ENCODE peak calls at places on chromosomes 5 and 9, in eight cellular contexts. One of them, this sample, is unnamed.

GRCh38 chr5:135505973-135506372 is 29.8 kb downstream of the NEUROG1 start:
- DNase-seq in Calu3: no peak
- DNase-seq in SW 1271: no peak
- DNase-seq in A549: no peak
- DNase-seq in uterus: no peak
- DNase-seq in T1000: no peak
- DNase-seq in EL: no peak
- DNase-seq in glutamatergic neuron: no peak
- DNase-seq in this sample: no peak

GRCh38 chr5:174355208-174355612 is 309.7 kb downstream of the NSG2 start:
- DNase-seq in A549: no peak
- DNase-seq in Calu3: no peak
- DNase-seq in EL: peak; percentile 90
- DNase-seq in SW 1271: no peak
- DNase-seq in glutamatergic neuron: no peak
- DNase-seq in uterus: no peak
- DNase-seq in T1000: peak; percentile 46
- DNase-seq in this sample: no peak

GRCh38 chr9:75810063-75810462 is 80.4 kb upstream of the PCSK5 start:
- DNase-seq in uterus: no peak
- DNase-seq in A549: no peak
- DNase-seq in glutamatergic neuron: no peak
- DNase-seq in T1000: no peak
- DNase-seq in Calu3: no peak
- DNase-seq in SW 1271: no peak
- DNase-seq in EL: no peak
- DNase-seq in this sample: no peak

GRCh38 chr5:96080557-96080956 is 118.9 kb upstream of the ELL2 start:
- DNase-seq in Calu3: no peak
- DNase-seq in glutamatergic neuron: no peak
- DNase-seq in T1000: no peak
- DNase-seq in EL: peak; percentile 71
- DNase-seq in uterus: no peak
- DNase-seq in SW 1271: no peak
- DNase-seq in A549: no peak
- DNase-seq in this sample: no peak

GRCh38 chr9:135418161-135418560 is 61.4 kb upstream of the PPP1R26 start:
- DNase-seq in A549: no peak
- DNase-seq in Calu3: no peak
- DNase-seq in SW 1271: no peak
- DNase-seq in glutamatergic neuron: no peak
- DNase-seq in T1000: no peak
- DNase-seq in EL: no peak
- DNase-seq in uterus: no peak
- DNase-seq in this sample: peak; percentile 4

GRCh38 chr5:158471179-158471924 is 612.4 kb upstream of the CLINT1 start:
- DNase-seq in SW 1271: no peak
- DNase-seq in EL: no peak
- DNase-seq in Calu3: no peak
- DNase-seq in A549: no peak
- DNase-seq in T1000: no peak
- DNase-seq in glutamatergic neuron: no peak
- DNase-seq in uterus: no peak
- DNase-seq in this sample: no peak

GRCh38 chr9:125240649-125240999 is 519 bp downstream of the HSPA5 start:
- DNase-seq in glutamatergic neuron: peak; percentile 41
- DNase-seq in T1000: no peak
- DNase-seq in uterus: peak; percentile 46
- DNase-seq in A549: no peak
- DNase-seq in EL: peak; percentile 34
- DNase-seq in Calu3: peak; percentile 12
- DNase-seq in SW 1271: no peak
- DNase-seq in this sample: peak; percentile 15

GRCh38 chr5:32027717-32028321 is 146.3 kb downstream of the GOLPH3 start:
- DNase-seq in SW 1271: peak; percentile 8
- DNase-seq in EL: peak; percentile 96
- DNase-seq in Calu3: peak; percentile 39
- DNase-seq in uterus: peak; percentile 72
- DNase-seq in A549: peak; percentile 47
- DNase-seq in T1000: peak; percentile 62
- DNase-seq in glutamatergic neuron: no peak
- DNase-seq in this sample: peak; percentile 79

GRCh38 chr5:86074297-86074696 is 543.4 kb upstream of the COX7C start:
- DNase-seq in SW 1271: no peak
- DNase-seq in uterus: no peak
- DNase-seq in A549: no peak
- DNase-seq in Calu3: no peak
- DNase-seq in T1000: no peak
- DNase-seq in glutamatergic neuron: no peak
- DNase-seq in EL: no peak
- DNase-seq in this sample: no peak

GRCh38 chr5:122165574-122166021 is 36.3 kb downstream of the ZNF474 start:
- DNase-seq in uterus: no peak
- DNase-seq in EL: peak; percentile 84
- DNase-seq in A549: no peak
- DNase-seq in Calu3: peak; percentile 30
- DNase-seq in SW 1271: no peak
- DNase-seq in glutamatergic neuron: no peak
- DNase-seq in T1000: no peak
- DNase-seq in this sample: no peak

GRCh38 chr5:114657342-114658130 is 295.7 kb downstream of the KCNN2 start:
- DNase-seq in glutamatergic neuron: no peak
- DNase-seq in Calu3: no peak
- DNase-seq in T1000: no peak
- DNase-seq in EL: peak; percentile 11
- DNase-seq in uterus: no peak
- DNase-seq in SW 1271: no peak
- DNase-seq in A549: no peak
- DNase-seq in this sample: no peak

GRCh38 chr5:139297439-139298133 is 4.0 kb downstream of the MATR3 start:
- DNase-seq in EL: no peak
- DNase-seq in SW 1271: no peak
- DNase-seq in A549: no peak
- DNase-seq in Calu3: no peak
- DNase-seq in glutamatergic neuron: no peak
- DNase-seq in uterus: no peak
- DNase-seq in T1000: no peak
- DNase-seq in this sample: no peak

GRCh38 chr5:137619191-137619870 is 116.6 kb downstream of the KLHL3 start:
- DNase-seq in EL: peak; percentile 97
- DNase-seq in uterus: peak; percentile 62
- DNase-seq in T1000: peak; percentile 65
- DNase-seq in SW 1271: no peak
- DNase-seq in A549: no peak
- DNase-seq in Calu3: no peak
- DNase-seq in glutamatergic neuron: no peak
- DNase-seq in this sample: peak; percentile 64

GRCh38 chr9:36551868-36552267 is 20.8 kb upstream of the MELK start:
- DNase-seq in EL: no peak
- DNase-seq in A549: no peak
- DNase-seq in Calu3: no peak
- DNase-seq in T1000: no peak
- DNase-seq in uterus: no peak
- DNase-seq in glutamatergic neuron: no peak
- DNase-seq in SW 1271: no peak
- DNase-seq in this sample: no peak

GRCh38 chr9:97237951-97238851 is 69.3 kb upstream of the CCDC180 start:
- DNase-seq in A549: peak; percentile 65
- DNase-seq in T1000: peak; percentile 28
- DNase-seq in SW 1271: peak; percentile 82
- DNase-seq in EL: peak; percentile 84
- DNase-seq in uterus: peak; percentile 59
- DNase-seq in Calu3: peak; percentile 80
- DNase-seq in glutamatergic neuron: peak; percentile 84
- DNase-seq in this sample: peak; percentile 80

GRCh38 chr5:40223884-40224402 is 455.8 kb upstream of the PTGER4 start:
- DNase-seq in Calu3: no peak
- DNase-seq in glutamatergic neuron: no peak
- DNase-seq in SW 1271: no peak
- DNase-seq in EL: peak; percentile 96
- DNase-seq in T1000: peak; percentile 34
- DNase-seq in A549: no peak
- DNase-seq in uterus: no peak
- DNase-seq in this sample: peak; percentile 14

GRCh38 chr9:92432350-92432749 is 8.1 kb upstream of the OMD start:
- DNase-seq in T1000: no peak
- DNase-seq in Calu3: no peak
- DNase-seq in EL: no peak
- DNase-seq in glutamatergic neuron: no peak
- DNase-seq in uterus: no peak
- DNase-seq in A549: no peak
- DNase-seq in SW 1271: no peak
- DNase-seq in this sample: no peak

GRCh38 chr9:121324316-121324715 is 45.7 kb downstream of the STOM start:
- DNase-seq in SW 1271: no peak
- DNase-seq in EL: no peak
- DNase-seq in A549: no peak
- DNase-seq in uterus: no peak
- DNase-seq in glutamatergic neuron: no peak
- DNase-seq in Calu3: no peak
- DNase-seq in T1000: no peak
- DNase-seq in this sample: no peak

GRCh38 chr5:130743091-130743490 is 422.0 kb downstream of the HINT1 start:
- DNase-seq in uterus: no peak
- DNase-seq in EL: no peak
- DNase-seq in A549: no peak
- DNase-seq in T1000: no peak
- DNase-seq in SW 1271: no peak
- DNase-seq in Calu3: no peak
- DNase-seq in glutamatergic neuron: no peak
- DNase-seq in this sample: no peak

GRCh38 chr5:55604611-55605067 is 69.9 kb upstream of the PLPP1 start:
- DNase-seq in uterus: no peak
- DNase-seq in SW 1271: no peak
- DNase-seq in EL: peak; percentile 71
- DNase-seq in glutamatergic neuron: no peak
- DNase-seq in T1000: no peak
- DNase-seq in Calu3: no peak
- DNase-seq in A549: no peak
- DNase-seq in this sample: peak; percentile 41

GRCh38 chr5:148343049-148343413 is 7.7 kb downstream of the SPINK9 start:
- DNase-seq in A549: no peak
- DNase-seq in glutamatergic neuron: no peak
- DNase-seq in T1000: no peak
- DNase-seq in Calu3: peak; percentile 74
- DNase-seq in uterus: no peak
- DNase-seq in EL: no peak
- DNase-seq in SW 1271: no peak
- DNase-seq in this sample: no peak

GRCh38 chr5:150136290-150136689 is 19.4 kb downstream of the PDGFRB start:
- DNase-seq in A549: no peak
- DNase-seq in Calu3: no peak
- DNase-seq in EL: no peak
- DNase-seq in SW 1271: no peak
- DNase-seq in uterus: no peak
- DNase-seq in T1000: no peak
- DNase-seq in glutamatergic neuron: no peak
- DNase-seq in this sample: no peak

GRCh38 chr5:169020102-169020501 is 280.8 kb downstream of the SLIT3 start:
- DNase-seq in A549: no peak
- DNase-seq in SW 1271: no peak
- DNase-seq in uterus: no peak
- DNase-seq in glutamatergic neuron: no peak
- DNase-seq in Calu3: peak; percentile 26
- DNase-seq in T1000: no peak
- DNase-seq in EL: peak; percentile 13
- DNase-seq in this sample: no peak

GRCh38 chr5:31435730-31436129 is 96.2 kb downstream of the DROSHA start:
- DNase-seq in uterus: no peak
- DNase-seq in glutamatergic neuron: no peak
- DNase-seq in Calu3: no peak
- DNase-seq in SW 1271: no peak
- DNase-seq in A549: no peak
- DNase-seq in EL: no peak
- DNase-seq in T1000: no peak
- DNase-seq in this sample: no peak

GRCh38 chr5:73229271-73229670 is 56.3 kb downstream of the TMEM174 start:
- DNase-seq in T1000: no peak
- DNase-seq in Calu3: peak; percentile 38
- DNase-seq in A549: no peak
- DNase-seq in EL: peak; percentile 80
- DNase-seq in glutamatergic neuron: no peak
- DNase-seq in SW 1271: no peak
- DNase-seq in uterus: no peak
- DNase-seq in this sample: peak; percentile 46

GRCh38 chr9:110321055-110321454 is 16.6 kb downstream of the TXNDC8 start:
- DNase-seq in uterus: peak; percentile 12
- DNase-seq in EL: no peak
- DNase-seq in T1000: no peak
- DNase-seq in A549: no peak
- DNase-seq in Calu3: no peak
- DNase-seq in glutamatergic neuron: no peak
- DNase-seq in SW 1271: no peak
- DNase-seq in this sample: no peak

GRCh38 chr9:135703726-135704125 is 1.7 kb downstream of the KCNT1 start:
- DNase-seq in A549: no peak
- DNase-seq in EL: no peak
- DNase-seq in uterus: no peak
- DNase-seq in Calu3: no peak
- DNase-seq in glutamatergic neuron: no peak
- DNase-seq in T1000: no peak
- DNase-seq in SW 1271: no peak
- DNase-seq in this sample: no peak

GRCh38 chr5:143495823-143496275 is 92.4 kb upstream of the NR3C1 start:
- DNase-seq in EL: peak; percentile 69
- DNase-seq in uterus: peak; percentile 21
- DNase-seq in Calu3: no peak
- DNase-seq in glutamatergic neuron: no peak
- DNase-seq in SW 1271: no peak
- DNase-seq in A549: peak; percentile 13
- DNase-seq in T1000: no peak
- DNase-seq in this sample: no peak

GRCh38 chr5:2740849-2741555 is 10.5 kb downstream of the IRX2 start:
- DNase-seq in T1000: no peak
- DNase-seq in uterus: no peak
- DNase-seq in A549: no peak
- DNase-seq in glutamatergic neuron: no peak
- DNase-seq in Calu3: no peak
- DNase-seq in EL: no peak
- DNase-seq in SW 1271: no peak
- DNase-seq in this sample: no peak

GRCh38 chr9:125495137-125496119 is 211.6 kb downstream of the MAPKAP1 start:
- DNase-seq in uterus: no peak
- DNase-seq in glutamatergic neuron: no peak
- DNase-seq in SW 1271: no peak
- DNase-seq in Calu3: no peak
- DNase-seq in EL: peak; percentile 77
- DNase-seq in A549: peak; percentile 18
- DNase-seq in T1000: no peak
- DNase-seq in this sample: no peak

GRCh38 chr9:12955510-12956163 is 180.8 kb downstream of the LURAP1L start:
- DNase-seq in A549: no peak
- DNase-seq in EL: no peak
- DNase-seq in Calu3: no peak
- DNase-seq in SW 1271: no peak
- DNase-seq in glutamatergic neuron: peak; percentile 18
- DNase-seq in T1000: no peak
- DNase-seq in uterus: no peak
- DNase-seq in this sample: no peak

GRCh38 chr5:113338628-113339027 is 96.2 kb downstream of the TSSK1B start:
- DNase-seq in uterus: no peak
- DNase-seq in A549: no peak
- DNase-seq in Calu3: no peak
- DNase-seq in T1000: no peak
- DNase-seq in EL: no peak
- DNase-seq in SW 1271: no peak
- DNase-seq in glutamatergic neuron: no peak
- DNase-seq in this sample: no peak

GRCh38 chr9:87521834-87522233 is 24.2 kb downstream of the DAPK1 start:
- DNase-seq in T1000: no peak
- DNase-seq in SW 1271: no peak
- DNase-seq in EL: no peak
- DNase-seq in Calu3: no peak
- DNase-seq in glutamatergic neuron: no peak
- DNase-seq in uterus: no peak
- DNase-seq in A549: no peak
- DNase-seq in this sample: no peak

GRCh38 chr5:106699198-106699597 is 971.5 kb downstream of the EFNA5 start:
- DNase-seq in EL: no peak
- DNase-seq in SW 1271: no peak
- DNase-seq in T1000: no peak
- DNase-seq in A549: no peak
- DNase-seq in Calu3: no peak
- DNase-seq in glutamatergic neuron: peak; percentile 23
- DNase-seq in uterus: no peak
- DNase-seq in this sample: no peak